ENCODE peak calls at places on chromosomes 7 and 10, in eight cellular contexts. Q is colonic mucosa, W is GM12865, M is lower lobe of right lung, J is bronchial epithelial cell, R is pancreas, L is A549, U is cardiac fibroblast. I is an unnamed sample.

GRCh38 chr10:12412671-12413368 is 63.5 kb downstream of the CAMK1D start:
- DNase-seq in J (no peak), L (no peak), M (no peak), U (no peak), W (peak; percentile 67), Q (no peak), R (no peak), I (no peak)

GRCh38 chr7:1663857-1664651 is 6.0 kb upstream of the ELFN1 start:
- DNase-seq in W (no peak), M (peak; percentile 49), R (peak; percentile 76), Q (no peak), J (no peak), U (no peak), L (no peak), I (no peak)

GRCh38 chr10:72108811-72109618 is 20.7 kb upstream of the SPOCK2 start:
- DNase-seq in L (no peak), W (no peak), J (peak; percentile 51), Q (no peak), R (no peak), M (no peak), U (no peak), I (no peak)

GRCh38 chr10:103105462-103105861 is 87.6 kb downstream of the NT5C2 start:
- DNase-seq in Q (no peak), W (no peak), R (no peak), L (no peak), U (no peak), J (no peak), M (no peak), I (no peak)

GRCh38 chr7:50304158-50304910 is at the start of gene IKZF1:
- DNase-seq in W (peak; percentile 60), R (peak; percentile 69), J (peak; percentile 13), M (peak; percentile 89), L (no peak), Q (peak; percentile 58), U (peak; percentile 14), I (no peak)

GRCh38 chr10:22335204-22335956 is 9.9 kb upstream of the SPAG6 start:
- DNase-seq in M (peak; percentile 71), R (peak; percentile 68), U (peak; percentile 69), Q (peak; percentile 53), J (no peak), L (peak; percentile 52), W (peak; percentile 94), I (no peak)

GRCh38 chr7:38903057-38903456 is 5.9 kb downstream of the VPS41 start:
- DNase-seq in U (no peak), L (no peak), W (no peak), R (no peak), J (no peak), M (no peak), Q (no peak), I (no peak)

GRCh38 chr10:33223326-33224014 is 111.0 kb downstream of the NRP1 start:
- DNase-seq in J (no peak), R (no peak), Q (no peak), M (no peak), U (no peak), W (no peak), L (no peak), I (no peak)

GRCh38 chr7:93558705-93559614 is 15.6 kb downstream of the CALCR start:
- DNase-seq in L (no peak), J (peak; percentile 96), W (no peak), Q (no peak), R (no peak), M (no peak), U (peak; percentile 5), I (no peak)

GRCh38 chr10:90621577-90621976 is 236.3 kb downstream of the HTR7 start:
- DNase-seq in U (peak; percentile 35), Q (no peak), M (no peak), L (no peak), R (no peak), J (peak; percentile 20), W (no peak), I (no peak)

GRCh38 chr10:14068851-14069250 is 261.9 kb downstream of the FRMD4A start:
- DNase-seq in U (no peak), W (no peak), M (no peak), J (no peak), R (no peak), L (no peak), Q (no peak), I (no peak)

GRCh38 chr10:71028066-71028465 is 139.7 kb upstream of the PCBD1 start:
- DNase-seq in L (no peak), R (no peak), M (no peak), W (no peak), Q (no peak), U (no peak), J (no peak), I (no peak)

GRCh38 chr10:69338133-69338456 is 59.8 kb downstream of the HK1 start:
- DNase-seq in R (no peak), J (no peak), L (no peak), W (no peak), U (no peak), M (peak; percentile 63), Q (no peak), I (no peak)
- H3K4me3 ChIP-seq in R (no peak overlapping the region), J (peak overlapping the region; percentile 28), L (no peak overlapping the region), W (no peak overlapping the region), U (peak overlapping the region; percentile 27), M (peak overlapping the region; percentile 9), Q (no peak overlapping the region), I (no peak overlapping the region)

DNA sequence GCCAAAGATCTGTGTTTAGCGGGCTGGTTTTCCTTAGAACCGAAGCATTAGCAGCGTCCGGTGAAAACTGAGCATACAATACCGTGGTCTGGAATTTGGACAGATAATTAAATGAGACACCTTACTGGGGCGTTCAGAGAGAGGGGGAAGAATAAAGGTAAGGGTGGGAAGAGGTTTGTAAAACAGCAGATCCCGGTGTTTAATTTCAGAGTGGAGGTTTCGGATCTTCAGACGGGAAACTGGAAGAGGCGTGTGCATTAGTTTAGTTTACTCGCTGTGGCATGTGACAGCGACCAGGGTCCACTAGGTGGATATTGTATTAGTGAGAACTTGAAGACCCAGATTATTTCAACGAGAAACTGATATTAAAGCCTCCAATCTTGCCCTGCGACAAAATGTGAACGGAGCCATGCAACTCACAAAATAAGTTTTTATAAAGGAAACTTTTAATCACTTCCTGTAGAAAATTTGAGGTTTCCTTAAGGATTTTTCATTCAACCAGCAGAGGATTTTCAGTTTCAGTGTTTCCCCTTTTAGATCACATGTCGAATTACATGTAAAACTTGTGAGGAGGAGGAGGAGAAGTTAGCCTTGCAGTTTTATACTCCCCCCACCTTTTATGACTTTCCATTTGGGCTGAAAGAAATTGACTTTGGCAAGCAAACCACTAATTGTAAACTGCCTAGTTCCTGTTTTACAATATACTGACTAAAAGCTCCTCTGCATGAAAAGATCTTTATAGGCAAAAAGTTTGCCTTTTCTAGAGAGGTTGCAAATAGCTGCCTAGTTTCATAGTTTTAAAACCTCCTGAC is 2.8 kb downstream of the BAMBI start:
- DNase-seq in U (peak; percentile 32), W (no peak), M (no peak), J (no peak), L (no peak), Q (peak; percentile 35), R (no peak), I (no peak)
- H3K4me3 ChIP-seq in U (peak overlapping the region; percentile 44), W (no peak overlapping the region), M (peak overlapping the region; percentile 86), J (no peak overlapping the region), L (peak overlapping the region; percentile 99), Q (no peak overlapping the region), R (no peak overlapping the region), I (peak overlapping the region; percentile 79)

GRCh38 chr7:81415181-81415580 is 354.7 kb downstream of the HGF start:
- DNase-seq in M (no peak), Q (no peak), U (peak; percentile 72), R (no peak), W (no peak), L (no peak), J (peak; percentile 38), I (no peak)

GRCh38 chr7:81414411-81414810 is 355.4 kb downstream of the HGF start:
- DNase-seq in M (no peak), R (no peak), U (peak; percentile 36), L (no peak), J (peak; percentile 27), Q (peak; percentile 55), W (no peak), I (no peak)

GRCh38 chr7:81407094-81407493 is 362.8 kb downstream of the HGF start:
- DNase-seq in U (no peak), Q (no peak), R (no peak), L (no peak), J (no peak), W (no peak), M (no peak), I (no peak)

GRCh38 chr7:81408728-81409127 is 361.1 kb downstream of the HGF start:
- DNase-seq in R (no peak), W (no peak), U (no peak), J (no peak), Q (no peak), L (no peak), M (no peak), I (no peak)

DNA sequence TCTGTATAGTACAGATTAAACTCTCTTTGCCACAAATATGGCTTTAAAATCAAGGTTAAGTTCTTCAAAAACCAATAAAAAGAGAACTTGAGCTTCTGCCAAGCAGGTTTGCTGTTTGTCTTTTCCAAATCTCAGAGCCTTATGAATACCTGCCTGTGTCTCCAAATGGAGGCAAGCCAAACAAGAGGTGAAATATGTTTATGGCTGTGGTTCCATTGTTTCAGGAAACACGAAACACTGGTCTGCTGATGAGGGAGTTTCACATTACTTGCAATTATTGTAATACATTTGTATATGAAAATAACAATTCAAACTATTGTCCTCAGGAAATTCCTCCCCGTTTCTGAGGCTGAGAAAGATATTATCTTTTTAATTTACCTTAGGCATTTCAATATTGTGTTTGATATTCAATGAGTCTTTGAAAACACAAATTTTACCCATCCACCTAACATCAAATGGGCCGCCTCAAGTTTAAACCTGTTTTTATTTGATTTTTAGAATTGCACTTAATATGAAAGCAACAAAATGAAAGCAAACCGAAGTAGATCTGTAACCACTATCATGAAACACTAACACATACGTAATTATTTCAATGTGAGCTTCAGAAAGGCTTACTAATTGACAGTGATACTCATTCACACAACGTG is 359.3 kb downstream of the HGF start:
- DNase-seq in R (no peak), M (no peak), W (no peak), J (peak; percentile 27), L (no peak), Q (peak; percentile 42), U (no peak), I (no peak)
- H3K4me3 ChIP-seq in R (no peak overlapping the region), M (no peak overlapping the region), W (no peak overlapping the region), J (no peak overlapping the region), L (no peak overlapping the region), Q (no peak overlapping the region), U (no peak overlapping the region), I (no peak overlapping the region)

GRCh38 chr7:90595341-90595800 is 750 bp upstream of the CDK14 start:
- DNase-seq in W (no peak), M (no peak), L (no peak), Q (peak; percentile 19), U (no peak), R (no peak), J (no peak), I (no peak)
- H3K4me3 ChIP-seq in W (peak overlapping the region; percentile 60), M (peak overlapping the region; percentile 83), L (peak overlapping the region; percentile 57), Q (peak overlapping the region; percentile 59), U (peak overlapping the region; percentile 80), R (peak overlapping the region; percentile 69), J (peak overlapping the region; percentile 72), I (peak overlapping the region; percentile 79)

GRCh38 chr7:123798527-123799188 is 46.3 kb upstream of the HYAL4 start:
- DNase-seq in Q (no peak), R (no peak), M (no peak), U (no peak), L (no peak), W (no peak), J (peak; percentile 61), I (no peak)
- H3K4me3 ChIP-seq in Q (no peak overlapping the region), R (no peak overlapping the region), M (peak overlapping the region; percentile 20), U (no peak overlapping the region), L (no peak overlapping the region), W (no peak overlapping the region), J (peak overlapping the region; percentile 23), I (no peak overlapping the region)

GRCh38 chr10:49610735-49611165 is 640 bp downstream of the SLC18A3 start:
- DNase-seq in J (no peak), M (no peak), W (no peak), L (no peak), R (peak; percentile 56), U (no peak), Q (no peak), I (no peak)
- H3K4me3 ChIP-seq in J (no peak overlapping the region), M (no peak overlapping the region), W (no peak overlapping the region), L (no peak overlapping the region), R (no peak overlapping the region), U (no peak overlapping the region), Q (no peak overlapping the region), I (no peak overlapping the region)

I was measured in AG04450.